ENCODE peak calls at places on chromosomes 12 and 14, in eight cellular contexts. P, T, F, Q, H, S, O and A are unnamed samples.

GRCh38 chr14:101839236-101839635 is 77.7 kb downstream of the PPP2R5C start:
- DNase-seq in P (no peak), T (no peak), F (no peak), Q (no peak), H (no peak), S (no peak), O (no peak), A (peak)

GRCh38 chr14:64860039-64860438 is 19.7 kb downstream of the SPTB start:
- DNase-seq in P (no peak), T (no peak), F (no peak), Q (no peak), H (no peak), S (no peak), O (no peak), A (no peak)

GRCh38 chr12:18868673-18869072 is 130.8 kb downstream of the CAPZA3 start:
- DNase-seq in P (no peak), T (no peak), F (no peak), Q (no peak), H (no peak), S (no peak), O (peak), A (no peak)

GRCh38 chr12:124814741-124815613 is 48.7 kb downstream of the SCARB1 start:
- DNase-seq in P (no peak), T (no peak), F (no peak), Q (no peak), H (no peak), S (no peak), O (no peak), A (no peak)

GRCh38 chr14:101480022-101480746 is 81.1 kb upstream of the DIO3 start:
- DNase-seq in P (no peak), T (no peak), F (peak), Q (peak), H (no peak), S (no peak), O (no peak), A (no peak)

GRCh38 chr12:111672822-111673381 is 12.9 kb downstream of the BRAP start:
- DNase-seq in P (no peak), T (no peak), F (no peak), Q (no peak), H (no peak), S (no peak), O (no peak), A (no peak)

GRCh38 chr14:96249016-96249415 is 7.0 kb upstream of the BDKRB1 start:
- DNase-seq in P (no peak), T (no peak), F (no peak), Q (no peak), H (no peak), S (no peak), O (peak), A (no peak)

GRCh38 chr12:63319936-63320633 is 169.1 kb upstream of the AVPR1A start:
- DNase-seq in P (no peak), T (no peak), F (no peak), Q (no peak), H (no peak), S (no peak), O (peak), A (no peak)

GRCh38 chr12:80100566-80100965 is 1.2 kb downstream of the OTOGL start:
- DNase-seq in P (no peak), T (no peak), F (no peak), Q (no peak), H (no peak), S (no peak), O (peak), A (no peak)

GRCh38 chr14:80586116-80586515 is 355.4 kb downstream of the CEP128 start:
- DNase-seq in P (no peak), T (no peak), F (peak), Q (no peak), H (no peak), S (no peak), O (no peak), A (no peak)

GRCh38 chr12:104485651-104486341 is 29.0 kb downstream of the CHST11 start:
- DNase-seq in P (peak), T (no peak), F (no peak), Q (no peak), H (no peak), S (peak), O (no peak), A (peak)